ENCODE peak calls at places on chromosomes 6 and 20, in six cellular contexts. B is GM12878, F is K562, J is upper lobe of left lung, I is HCT116, G is HepG2. X is an unnamed sample.

GRCh38 chr6:82086944-82087343 is 160.6 kb downstream of the IBTK start:
- ATAC-seq in G (peak; percentile 24), F (no peak), J (no peak), B (no peak), I (no peak), X (no peak)

GRCh38 chr6:77136086-77136485 is 327.2 kb downstream of the HTR1B start:
- ATAC-seq in G (no peak), B (peak; percentile 17), J (no peak), I (no peak), F (no peak), X (no peak)

GRCh38 chr6:50966532-50966931 is 147.9 kb downstream of the TFAP2B start:
- ATAC-seq in I (no peak), F (no peak), B (peak; percentile 93), G (no peak), J (no peak), X (no peak)

GRCh38 chr6:142336183-142336582 is 34.4 kb downstream of the ADGRG6 start:
- ATAC-seq in I (no peak), F (no peak), G (no peak), J (no peak), B (no peak), X (no peak)

GRCh38 chr6:70547313-70547712 is 19.4 kb upstream of the SDHAF4 start:
- ATAC-seq in F (peak; percentile 72), J (no peak), I (peak; percentile 63), G (peak; percentile 50), B (peak; percentile 50), X (no peak)

GRCh38 chr6:36443951-36444428 is 1.2 kb downstream of the KCTD20 start:
- ATAC-seq in F (peak; percentile 63), I (peak; percentile 48), J (no peak), G (peak; percentile 59), B (peak; percentile 20), X (no peak)

GRCh38 chr6:160678744-160679401 is 14.8 kb upstream of the LPA start:
- ATAC-seq in B (no peak), F (peak; percentile 36), G (peak; percentile 87), J (peak; percentile 43), I (no peak), X (no peak)

GRCh38 chr6:11428351-11428750 is 109.2 kb upstream of the TMEM170B start:
- ATAC-seq in G (peak; percentile 7), J (no peak), B (peak; percentile 59), I (no peak), F (no peak), X (no peak)

GRCh38 chr20:37315293-37316110 is 26.0 kb downstream of the MANBAL start:
- ATAC-seq in F (no peak), J (peak; percentile 89), I (no peak), B (peak; percentile 88), G (no peak), X (peak; percentile 92)

GRCh38 chr6:36104836-36105235 is 25.5 kb upstream of the MAPK13 start:
- ATAC-seq in B (no peak), F (no peak), J (no peak), G (no peak), I (no peak), X (no peak)

GRCh38 chr6:77447254-77447653 is 16.0 kb downstream of the HTR1B start:
- ATAC-seq in J (no peak), I (no peak), F (no peak), B (no peak), G (no peak), X (no peak)

GRCh38 chr6:74459260-74459659 is 746.6 kb downstream of the COL12A1 start:
- ATAC-seq in F (no peak), G (peak; percentile 85), B (no peak), I (no peak), J (no peak), X (no peak)

GRCh38 chr6:136644597-136644952 is 94.4 kb upstream of the MAP7 start:
- ATAC-seq in F (peak; percentile 38), J (peak; percentile 4), G (peak; percentile 36), B (peak; percentile 39), I (peak; percentile 51), X (no peak)

GRCh38 chr6:41939091-41939847 is 2.3 kb downstream of the CCND3 start:
- ATAC-seq in J (peak; percentile 2), F (peak; percentile 58), B (no peak), G (no peak), I (no peak), X (no peak)

GRCh38 chr20:20233041-20233514 is 134.8 kb upstream of the INSM1 start:
- ATAC-seq in F (peak; percentile 54), I (no peak), B (no peak), G (peak; percentile 35), J (no peak), X (no peak)

GRCh38 chr20:32943490-32944052 is 60.7 kb downstream of the SUN5 start:
- ATAC-seq in F (peak; percentile 54), G (peak; percentile 83), B (no peak), I (no peak), J (no peak), X (no peak)

GRCh38 chr6:25934735-25935313 is 4.3 kb upstream of the SLC17A2 start:
- ATAC-seq in G (no peak), J (no peak), I (no peak), B (no peak), F (no peak), X (no peak)

GRCh38 chr6:43268348-43268685 is 25.0 kb downstream of the TTBK1 start:
- ATAC-seq in G (peak; percentile 5), F (no peak), I (no peak), J (no peak), B (no peak), X (no peak)

GRCh38 chr6:33313709-33314514 is at the start of gene TAPBP:
- ATAC-seq in F (peak; percentile 26), G (peak; percentile 33), J (peak; percentile 51), I (peak; percentile 24), B (peak; percentile 70), X (peak; percentile 6)

DNA sequence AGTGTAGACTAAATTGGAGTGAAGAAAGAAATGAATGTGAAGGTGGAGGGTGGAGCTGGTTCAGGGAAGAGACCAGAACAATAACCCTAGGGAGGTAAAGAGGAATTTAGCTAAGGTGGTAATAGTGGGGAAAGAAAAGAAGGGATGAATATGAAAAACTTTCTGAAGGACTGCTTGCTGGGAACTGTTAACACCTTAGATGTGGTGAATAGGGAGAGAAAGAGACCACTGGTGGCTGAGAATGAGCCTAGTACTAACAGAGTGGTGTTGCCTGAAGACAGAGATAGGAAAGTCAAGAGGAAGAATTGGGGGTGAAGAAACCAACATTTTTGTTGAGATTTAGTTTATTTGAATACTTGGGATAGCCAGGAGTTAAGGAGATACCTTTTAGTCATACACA is 78.4 kb upstream of the HS3ST5 start:
- ATAC-seq in J (no peak), B (no peak), G (no peak), I (no peak), F (no peak), X (no peak)
- TF ChIP-seq POLR2AphosphoS5 in J (no peak), B (no peak), G (no peak), I (no peak), F (no peak), X (no peak)

GRCh38 chr6:156686940-156687874 is 90.0 kb upstream of the ARID1B start:
- ATAC-seq in B (peak; percentile 69), I (peak; percentile 87), J (peak; percentile 96), F (peak; percentile 88), G (peak; percentile 91), X (peak; percentile 96)
- TF ChIP-seq POLR2A in B (peak; percentile 85), I (peak; percentile 39), J (peak; percentile 43), F (peak; percentile 95), G (peak; percentile 64), X (peak; percentile 90)

GRCh38 chr20:63966944-63967322 is 2.8 kb downstream of the ZNF512B start:
- ATAC-seq in B (no peak), J (no peak), F (no peak), G (no peak), I (no peak), X (no peak)
- H3K9me3 ChIP-seq in B (no peaks in the 10 kb centered on the region), J (no peaks in the 10 kb centered on the region), F (no peaks in the 10 kb centered on the region), G (no peaks in the 10 kb centered on the region), I (no peaks in the 10 kb centered on the region), X (no peaks in the 10 kb centered on the region)

DNA sequence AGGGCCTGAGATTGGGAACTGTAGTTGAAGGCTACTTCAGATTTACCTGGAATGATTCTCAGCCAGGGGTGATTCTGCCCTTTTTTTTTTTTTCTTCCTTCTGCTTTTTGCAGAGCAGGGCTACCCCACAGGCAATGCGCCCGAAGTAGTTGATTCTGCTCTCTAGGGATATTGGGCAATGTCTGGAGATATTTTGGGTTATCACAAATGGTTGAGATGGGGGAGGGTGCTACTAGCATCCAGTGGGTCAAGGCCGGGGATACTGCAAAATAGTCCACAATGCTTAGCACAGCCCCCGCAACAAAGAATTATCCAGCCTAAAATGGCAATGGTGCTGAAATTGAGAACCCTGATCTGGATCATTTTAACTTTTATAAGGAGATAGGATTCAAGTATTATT is 71.2 kb upstream of the ZMYND8 start:
- ATAC-seq in F (no peak), J (no peak), I (no peak), G (no peak), B (no peak), X (no peak)
- TF ChIP-seq POLR2AphosphoS5 in F (no peak), J (no peak), I (no peak), G (no peak), B (no peak), X (no peak)

DNA sequence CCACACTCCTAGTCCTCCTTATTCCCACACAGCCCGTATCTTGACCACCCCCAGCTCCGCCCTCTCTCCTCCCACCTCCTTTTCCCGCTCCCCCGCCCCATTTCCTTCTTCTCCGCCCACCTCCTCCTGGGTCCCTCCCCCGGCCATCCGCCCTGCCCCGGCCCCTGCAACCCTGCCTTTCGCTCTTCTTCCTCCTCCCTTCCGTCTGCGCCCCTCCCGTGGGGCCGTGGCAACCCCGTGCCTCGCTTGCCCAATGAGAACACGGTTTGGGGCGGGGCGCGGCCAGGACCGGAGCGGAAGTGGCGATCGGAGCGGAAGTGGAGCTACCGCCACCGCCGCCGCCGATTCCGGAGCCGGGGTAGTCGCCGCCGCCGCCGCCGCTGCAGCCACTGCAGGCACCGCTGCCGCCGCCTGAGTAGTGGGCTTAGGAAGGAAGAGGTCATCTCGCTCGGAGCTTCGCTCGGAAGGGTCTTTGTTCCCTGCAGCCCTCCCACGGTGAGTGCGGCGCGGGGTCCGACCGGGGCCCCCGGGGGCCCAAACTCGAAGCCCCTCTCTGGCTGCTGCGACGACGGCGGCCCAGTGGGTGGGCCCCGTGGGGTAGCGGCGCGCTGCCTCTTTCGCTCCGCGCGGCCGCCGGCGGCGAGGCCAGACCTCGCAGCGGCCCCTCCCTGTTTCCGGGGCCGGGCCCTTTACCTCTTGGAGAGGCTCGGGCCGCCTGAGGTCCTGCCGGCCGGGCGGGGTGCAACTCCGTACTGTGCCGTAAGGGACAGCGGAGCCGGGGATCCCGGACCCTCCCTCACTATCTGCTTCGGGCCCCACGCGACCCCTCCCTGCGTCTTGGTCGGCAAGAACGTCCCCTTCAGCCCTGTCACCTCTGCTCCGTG is at the start of gene YWHAB:
- ATAC-seq in B (peak; percentile 97), J (peak; percentile 99), I (peak; percentile 99), G (peak; percentile 96), F (peak; percentile 98), X (peak; percentile 99)
- TF ChIP-seq POLR2A in B (peak; percentile 93), J (peak; percentile 75), I (peak; percentile 58), G (peak; percentile 64), F (peak; percentile 93), X (peak; percentile 79)

X was measured in gastroesophageal sphincter.